ENCODE peak calls at places on chromosomes 7 and 10, in eight cellular contexts. D, K, O, W, T, X, N and C are unnamed samples.

GRCh38 chr10:91354686-91355085 is 55.5 kb upstream of the HECTD2 start:
- DNase-seq in T (no peak), K (no peak), X (no peak), N (no peak), W (no peak), D (no peak), O (no peak), C (no peak)

GRCh38 chr10:101718681-101719275 is 23.8 kb upstream of the FBXW4 start:
- DNase-seq in X (no peak), O (no peak), K (no peak), N (no peak), D (no peak), T (peak; percentile 38), W (no peak), C (no peak)

GRCh38 chr10:9302142-9302746 is 1247.8 kb downstream of the GATA3 start:
- DNase-seq in D (peak; percentile 17), T (peak; percentile 53), W (peak; percentile 23), X (peak; percentile 70), K (peak; percentile 29), N (peak; percentile 45), O (peak; percentile 46), C (peak; percentile 54)

GRCh38 chr10:35007858-35008301 is 82.3 kb downstream of the CUL2 start:
- DNase-seq in D (no peak), W (no peak), T (peak; percentile 20), O (no peak), K (no peak), X (no peak), N (peak; percentile 46), C (no peak)

GRCh38 chr7:26625286-26625685 is 239.1 kb downstream of the SKAP2 start:
- DNase-seq in W (no peak), T (no peak), D (no peak), O (no peak), K (no peak), N (no peak), X (no peak), C (no peak)

GRCh38 chr10:77287647-77288120 is 349.9 kb downstream of the KCNMA1 start:
- DNase-seq in O (no peak), W (no peak), D (no peak), X (no peak), T (no peak), K (no peak), N (no peak), C (peak; percentile 44)

GRCh38 chr10:131142446-131143380 is 168.8 kb downstream of the TCERG1L start:
- DNase-seq in X (no peak), N (no peak), W (no peak), O (no peak), T (no peak), K (no peak), D (no peak), C (no peak)

GRCh38 chr10:63515002-63515763 is 6.0 kb upstream of the REEP3 start:
- DNase-seq in K (no peak), O (peak; percentile 21), D (no peak), T (peak; percentile 33), X (peak; percentile 51), N (peak; percentile 48), W (no peak), C (peak; percentile 71)

GRCh38 chr10:5557799-5558771 is 33.3 kb downstream of the CALML3 start:
- DNase-seq in K (no peak), O (no peak), D (no peak), W (no peak), T (no peak), N (no peak), X (no peak), C (no peak)

GRCh38 chr7:4028221-4028620 is 653.9 kb upstream of the FOXK1 start:
- DNase-seq in W (no peak), T (no peak), D (no peak), N (no peak), O (no peak), X (no peak), K (no peak), C (no peak)

GRCh38 chr10:105837951-105838350 is 1196.9 kb downstream of the SORCS3 start:
- DNase-seq in W (peak; percentile 52), T (no peak), D (no peak), K (no peak), N (peak; percentile 27), O (peak; percentile 67), X (peak; percentile 0), C (no peak)

GRCh38 chr10:95787447-95787846 is 31.5 kb downstream of the ENTPD1 start:
- DNase-seq in O (peak; percentile 44), D (no peak), N (no peak), X (no peak), T (no peak), K (no peak), W (no peak), C (no peak)

GRCh38 chr7:128020161-128020560 is 11.1 kb downstream of the LRRC4 start:
- DNase-seq in K (no peak), T (no peak), X (no peak), O (peak; percentile 25), N (no peak), W (no peak), D (no peak), C (no peak)

GRCh38 chr7:149809215-149809614 is 29.0 kb upstream of the ZNF862 start:
- DNase-seq in T (no peak), N (no peak), X (no peak), W (no peak), K (no peak), O (no peak), D (no peak), C (no peak)

GRCh38 chr7:142800699-142801260 is 30.0 kb downstream of the PRSS2 start:
- DNase-seq in T (no peak), O (no peak), K (no peak), W (no peak), N (no peak), D (no peak), X (no peak), C (no peak)

GRCh38 chr10:101331960-101332359 is 22.0 kb upstream of the BTRC start:
- DNase-seq in N (no peak), D (no peak), K (no peak), W (no peak), X (no peak), T (no peak), O (no peak), C (no peak)

DNA sequence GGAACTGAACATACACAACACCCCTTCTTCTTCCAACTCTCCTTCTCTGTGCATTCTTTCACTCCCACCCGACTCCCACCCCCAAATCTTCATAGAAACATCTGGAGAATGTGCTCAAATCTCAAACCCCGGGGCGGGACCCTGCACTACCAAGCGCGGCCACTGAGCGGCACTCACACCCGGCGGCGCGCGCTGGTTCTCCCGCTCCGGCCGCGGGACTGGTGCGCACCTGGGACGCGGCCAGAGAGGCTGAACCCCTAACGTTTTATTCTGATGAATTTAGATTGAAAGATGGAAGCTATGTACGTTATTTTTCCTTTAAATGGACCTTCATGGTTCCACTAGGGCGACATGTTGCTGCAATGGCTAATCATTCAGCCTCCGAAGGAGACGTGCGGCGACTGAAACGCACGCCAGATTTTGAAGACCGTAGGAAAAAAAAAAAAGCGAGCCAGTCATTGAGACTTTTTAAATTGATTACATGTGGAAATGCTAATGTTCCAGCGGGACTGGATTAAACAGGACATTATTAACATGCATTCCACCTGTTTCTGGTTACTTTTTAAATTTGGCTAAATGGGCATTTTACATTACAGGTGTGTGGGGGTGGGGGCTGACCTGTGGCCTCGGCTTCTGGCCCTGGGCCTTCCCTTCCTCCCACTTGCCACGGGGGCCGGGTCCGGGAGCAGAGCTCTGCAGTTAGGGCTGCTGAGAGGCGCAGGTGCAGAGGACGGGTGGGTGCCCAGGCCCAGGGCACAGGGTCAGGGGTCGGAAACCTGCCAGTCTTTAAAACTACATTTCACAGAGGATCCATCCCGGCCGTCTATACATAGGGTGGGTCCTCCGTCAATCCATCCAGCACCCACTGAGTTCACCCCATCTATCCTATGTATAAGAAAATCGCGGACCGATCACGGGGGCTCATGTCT is 106.8 kb upstream of the INSIG1 start:
- DNase-seq in N (no peak), T (no peak), X (no peak), O (peak; percentile 56), K (no peak), D (no peak), W (no peak), C (no peak)
- H3K4me3 ChIP-seq in N (no peak overlapping the region), T (no peak overlapping the region), X (peak overlapping the region; percentile 5), O (no peak overlapping the region), K (no peak overlapping the region), D (no peak overlapping the region), W (no peak overlapping the region), C (peak overlapping the region; percentile 50)

GRCh38 chr10:75770634-75771081 is 339.2 kb downstream of the LRMDA start:
- DNase-seq in X (peak; percentile 97), K (no peak), O (no peak), N (no peak), T (no peak), W (no peak), D (no peak), C (peak; percentile 79)
- H3K4me3 ChIP-seq in X (no peak overlapping the region), K (no peak overlapping the region), O (no peak overlapping the region), N (no peak overlapping the region), T (no peak overlapping the region), W (no peak overlapping the region), D (no peak overlapping the region), C (no peak overlapping the region)

DNA sequence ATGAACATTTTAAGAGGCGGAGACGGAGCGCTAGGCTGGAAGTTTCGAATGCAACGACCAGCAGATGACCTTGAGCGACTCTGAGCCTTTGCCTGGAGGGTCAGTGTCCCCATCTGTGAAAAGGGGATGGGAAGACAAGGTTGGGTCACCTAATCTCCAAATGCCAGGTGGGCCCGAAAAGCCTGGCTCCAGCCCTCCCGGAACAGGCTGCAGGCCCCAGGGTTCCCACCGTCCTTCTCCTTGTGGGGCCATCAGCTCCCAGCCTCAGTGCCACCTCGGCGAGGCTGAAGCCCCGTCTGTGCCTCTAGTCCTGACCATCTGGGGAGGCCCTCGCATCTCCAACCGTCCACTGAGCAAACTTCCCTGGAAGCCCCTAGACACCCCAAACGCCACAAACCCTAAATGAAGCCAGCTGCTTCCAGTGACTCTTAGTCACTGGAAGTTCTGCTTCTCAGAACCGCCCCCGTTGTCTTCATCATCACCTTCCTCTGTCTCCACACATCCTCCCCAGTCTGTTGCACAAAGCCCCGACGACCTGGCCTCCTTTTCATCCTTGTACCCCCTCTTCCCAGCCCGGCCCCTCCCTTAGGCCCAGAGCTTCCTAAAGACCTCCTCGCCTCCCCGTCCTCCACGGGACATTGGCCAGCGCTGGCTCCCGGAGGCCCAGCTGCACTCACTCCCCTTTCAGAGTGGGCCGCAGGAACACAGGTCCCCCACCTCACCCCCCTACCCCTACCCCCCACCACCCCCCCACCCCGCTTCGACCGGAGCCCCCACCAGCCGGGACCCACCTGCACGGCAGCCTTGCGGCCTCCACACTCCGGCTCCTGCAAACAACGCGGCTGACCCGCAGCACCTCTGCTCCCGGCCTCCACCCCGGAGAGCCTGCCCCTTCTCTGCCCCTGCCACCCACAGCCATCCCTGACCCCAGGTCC is 1.0 kb upstream of the DIP2C start:
- DNase-seq in X (peak; percentile 71), D (no peak), W (no peak), O (no peak), N (no peak), T (peak; percentile 37), K (no peak), C (peak; percentile 28)
- H3K4me3 ChIP-seq in X (peak overlapping the region; percentile 59), D (peak overlapping the region; percentile 57), W (peak overlapping the region; percentile 80), O (no peak overlapping the region), N (peak overlapping the region; percentile 44), T (peak overlapping the region; percentile 65), K (peak overlapping the region; percentile 40), C (peak overlapping the region; percentile 72)

DNA sequence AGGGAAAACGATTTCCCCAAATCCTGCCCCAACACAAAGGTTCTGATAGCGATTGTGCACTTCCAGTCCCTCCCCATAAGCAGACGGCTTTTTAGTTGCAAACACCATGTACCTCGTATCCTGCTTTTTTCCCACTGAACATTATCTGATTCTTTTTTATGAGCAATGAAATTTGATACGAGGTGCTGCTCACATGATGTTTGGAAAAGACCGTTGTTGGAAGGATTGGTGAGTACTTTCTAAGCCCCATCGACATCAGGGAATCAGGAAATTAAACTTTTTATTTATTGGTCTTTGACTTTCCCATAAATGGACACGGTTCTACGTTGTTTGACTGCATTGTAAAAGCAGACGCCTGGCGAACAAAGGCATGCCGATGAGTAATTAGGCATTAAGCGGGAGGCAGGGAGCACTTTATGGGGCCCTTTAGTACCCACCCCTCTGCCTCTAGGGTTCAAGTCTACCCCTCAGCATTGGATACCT is 49.4 kb downstream of the TEX36 start:
- DNase-seq in D (no peak), N (no peak), O (no peak), W (peak; percentile 12), X (no peak), T (no peak), K (peak; percentile 70), C (no peak)
- H3K4me3 ChIP-seq in D (no peak overlapping the region), N (no peak overlapping the region), O (no peak overlapping the region), W (no peak overlapping the region), X (no peak overlapping the region), T (no peak overlapping the region), K (no peak overlapping the region), C (no peak overlapping the region)